ENCODE peak calls at places on chromosomes 1 and 21, in four cellular contexts. One of them, this sample, is unnamed.

GRCh38 chr1:51559501-51559900 is 40.4 kb upstream of the EPS15 start:
- DNase-seq in Peyer's patch: no peak
- DNase-seq in memory B cell: no peak
- DNase-seq in effector CD8-positive, alpha-beta T cell: no peak
- DNase-seq in this sample: no peak

GRCh38 chr1:10701145-10701544 is 95.3 kb downstream of the CASZ1 start:
- DNase-seq in Peyer's patch: no peak
- DNase-seq in memory B cell: no peak
- DNase-seq in effector CD8-positive, alpha-beta T cell: no peak
- DNase-seq in this sample: no peak

GRCh38 chr1:154819628-154820590 is 50.2 kb downstream of the KCNN3 start:
- DNase-seq in Peyer's patch: no peak
- DNase-seq in memory B cell: no peak
- DNase-seq in effector CD8-positive, alpha-beta T cell: no peak
- DNase-seq in this sample: no peak

GRCh38 chr1:93738075-93738622 is 56.5 kb upstream of the BCAR3 start:
- DNase-seq in Peyer's patch: no peak
- DNase-seq in memory B cell: no peak
- DNase-seq in effector CD8-positive, alpha-beta T cell: no peak
- DNase-seq in this sample: no peak

GRCh38 chr1:18721066-18721465 is 90.4 kb downstream of the PAX7 start:
- DNase-seq in Peyer's patch: no peak
- DNase-seq in memory B cell: no peak
- DNase-seq in effector CD8-positive, alpha-beta T cell: no peak
- DNase-seq in this sample: no peak

GRCh38 chr1:212557739-212558664 is 50.6 kb upstream of the ATF3 start:
- DNase-seq in Peyer's patch: peak; percentile 77
- DNase-seq in memory B cell: no peak
- DNase-seq in effector CD8-positive, alpha-beta T cell: no peak
- DNase-seq in this sample: peak; percentile 55

GRCh38 chr1:21317690-21318043 is 27.4 kb upstream of the ECE1 start:
- DNase-seq in Peyer's patch: no peak
- DNase-seq in memory B cell: no peak
- DNase-seq in effector CD8-positive, alpha-beta T cell: no peak
- DNase-seq in this sample: no peak

GRCh38 chr1:154219511-154219910 is 1.2 kb upstream of the UBAP2L start:
- DNase-seq in Peyer's patch: no peak
- DNase-seq in memory B cell: no peak
- DNase-seq in effector CD8-positive, alpha-beta T cell: no peak
- DNase-seq in this sample: no peak

GRCh38 chr1:201826830-201827229 is 2.1 kb upstream of the IPO9 start:
- DNase-seq in Peyer's patch: no peak
- DNase-seq in memory B cell: no peak
- DNase-seq in effector CD8-positive, alpha-beta T cell: no peak
- DNase-seq in this sample: no peak

GRCh38 chr1:245701631-245702030 is 546.8 kb downstream of the KIF26B start:
- DNase-seq in Peyer's patch: no peak
- DNase-seq in memory B cell: no peak
- DNase-seq in effector CD8-positive, alpha-beta T cell: no peak
- DNase-seq in this sample: no peak

GRCh38 chr1:62057631-62058290 is 136.9 kb upstream of the L1TD1 start:
- DNase-seq in Peyer's patch: no peak
- DNase-seq in memory B cell: no peak
- DNase-seq in effector CD8-positive, alpha-beta T cell: no peak
- DNase-seq in this sample: no peak

GRCh38 chr1:6958407-6958806 is 173.2 kb downstream of the CAMTA1 start:
- DNase-seq in Peyer's patch: no peak
- DNase-seq in memory B cell: no peak
- DNase-seq in effector CD8-positive, alpha-beta T cell: no peak
- DNase-seq in this sample: no peak

GRCh38 chr1:199124351-199124750 is 485.5 kb downstream of the PTPRC start:
- DNase-seq in Peyer's patch: no peak
- DNase-seq in memory B cell: no peak
- DNase-seq in effector CD8-positive, alpha-beta T cell: no peak
- DNase-seq in this sample: no peak

GRCh38 chr1:31036749-31037500 is 28.6 kb downstream of the PUM1 start:
- DNase-seq in Peyer's patch: no peak
- DNase-seq in memory B cell: no peak
- DNase-seq in effector CD8-positive, alpha-beta T cell: no peak
- DNase-seq in this sample: no peak

GRCh38 chr1:154944422-154945159 is 8.1 kb upstream of the PMVK start:
- DNase-seq in Peyer's patch: peak; percentile 79
- DNase-seq in memory B cell: no peak
- DNase-seq in effector CD8-positive, alpha-beta T cell: no peak
- DNase-seq in this sample: no peak

GRCh38 chr1:112465122-112465521 is 43.6 kb upstream of the WNT2B start:
- DNase-seq in Peyer's patch: no peak
- DNase-seq in memory B cell: no peak
- DNase-seq in effector CD8-positive, alpha-beta T cell: no peak
- DNase-seq in this sample: peak; percentile 12

GRCh38 chr1:230332429-230333088 is 93.6 kb downstream of the PGBD5 start:
- DNase-seq in Peyer's patch: no peak
- DNase-seq in memory B cell: no peak
- DNase-seq in effector CD8-positive, alpha-beta T cell: no peak
- DNase-seq in this sample: no peak

GRCh38 chr21:30924171-30924680 is 42.8 kb upstream of the KRTAP11-1 start:
- DNase-seq in Peyer's patch: no peak
- DNase-seq in memory B cell: no peak
- DNase-seq in effector CD8-positive, alpha-beta T cell: no peak
- DNase-seq in this sample: no peak

GRCh38 chr21:46128983-46129571 is 26.3 kb downstream of the FTCD start:
- DNase-seq in Peyer's patch: no peak
- DNase-seq in memory B cell: no peak
- DNase-seq in effector CD8-positive, alpha-beta T cell: no peak
- DNase-seq in this sample: no peak

GRCh38 chr1:56508523-56508983 is 70.8 kb downstream of the PLPP3 start:
- DNase-seq in Peyer's patch: peak; percentile 92
- DNase-seq in memory B cell: no peak
- DNase-seq in effector CD8-positive, alpha-beta T cell: no peak
- DNase-seq in this sample: no peak

GRCh38 chr1:226870323-226871046 is at the start of gene PSEN2:
- DNase-seq in Peyer's patch: peak; percentile 88
- DNase-seq in memory B cell: peak; percentile 66
- DNase-seq in effector CD8-positive, alpha-beta T cell: peak; percentile 26
- DNase-seq in this sample: peak; percentile 70

GRCh38 chr1:27527857-27528700 is 38.1 kb upstream of the WASF2 start:
- DNase-seq in Peyer's patch: peak; percentile 83
- DNase-seq in memory B cell: peak; percentile 80
- DNase-seq in effector CD8-positive, alpha-beta T cell: peak; percentile 34
- DNase-seq in this sample: peak; percentile 71

GRCh38 chr1:63368131-63368530 is 704 bp downstream of the ALG6 start:
- DNase-seq in Peyer's patch: no peak
- DNase-seq in memory B cell: no peak
- DNase-seq in effector CD8-positive, alpha-beta T cell: no peak
- DNase-seq in this sample: no peak

GRCh38 chr1:100538935-100539835 is 1.2 kb downstream of the GPR88 start:
- DNase-seq in Peyer's patch: no peak
- DNase-seq in memory B cell: peak; percentile 22
- DNase-seq in effector CD8-positive, alpha-beta T cell: no peak
- DNase-seq in this sample: peak; percentile 48

GRCh38 chr1:196660912-196661311 is 9.1 kb downstream of the CFH start:
- DNase-seq in Peyer's patch: no peak
- DNase-seq in memory B cell: no peak
- DNase-seq in effector CD8-positive, alpha-beta T cell: no peak
- DNase-seq in this sample: peak; percentile 17

GRCh38 chr1:226956942-226957713 is 17.0 kb downstream of the COQ8A start:
- DNase-seq in Peyer's patch: peak; percentile 17
- DNase-seq in memory B cell: no peak
- DNase-seq in effector CD8-positive, alpha-beta T cell: no peak
- DNase-seq in this sample: no peak

GRCh38 chr1:40476924-40477679 is at the start of gene ZFP69:
- DNase-seq in Peyer's patch: peak; percentile 85
- DNase-seq in memory B cell: peak; percentile 59
- DNase-seq in effector CD8-positive, alpha-beta T cell: peak; percentile 56
- DNase-seq in this sample: peak; percentile 77

GRCh38 chr1:119008483-119009299 is 20.5 kb upstream of the TBX15 start:
- DNase-seq in Peyer's patch: peak; percentile 69
- DNase-seq in memory B cell: no peak
- DNase-seq in effector CD8-positive, alpha-beta T cell: no peak
- DNase-seq in this sample: no peak

GRCh38 chr1:152047607-152047953 is 10.8 kb upstream of the S100A11 start:
- DNase-seq in Peyer's patch: peak; percentile 56
- DNase-seq in memory B cell: no peak
- DNase-seq in effector CD8-positive, alpha-beta T cell: no peak
- DNase-seq in this sample: no peak

GRCh38 chr1:59061876-59062275 is 235.0 kb upstream of the FGGY start:
- DNase-seq in Peyer's patch: peak; percentile 68
- DNase-seq in memory B cell: no peak
- DNase-seq in effector CD8-positive, alpha-beta T cell: no peak
- DNase-seq in this sample: peak; percentile 29

GRCh38 chr1:34885405-34886247 is 26.1 kb upstream of the SMIM12 start:
- DNase-seq in Peyer's patch: peak; percentile 80
- DNase-seq in memory B cell: peak; percentile 25
- DNase-seq in effector CD8-positive, alpha-beta T cell: no peak
- DNase-seq in this sample: no peak

GRCh38 chr1:163528710-163529348 is 207.1 kb downstream of the NUF2 start:
- DNase-seq in Peyer's patch: no peak
- DNase-seq in memory B cell: no peak
- DNase-seq in effector CD8-positive, alpha-beta T cell: no peak
- DNase-seq in this sample: no peak

GRCh38 chr21:35796834-35797233 is 263.5 kb downstream of the SETD4 start:
- DNase-seq in Peyer's patch: no peak
- DNase-seq in memory B cell: no peak
- DNase-seq in effector CD8-positive, alpha-beta T cell: no peak
- DNase-seq in this sample: no peak

GRCh38 chr1:11126544-11126943 is 26.9 kb upstream of the EXOSC10 start:
- DNase-seq in Peyer's patch: no peak
- DNase-seq in memory B cell: no peak
- DNase-seq in effector CD8-positive, alpha-beta T cell: no peak
- DNase-seq in this sample: no peak

GRCh38 chr1:191022856-191023255 is 545.2 kb upstream of the BRINP3 start:
- DNase-seq in Peyer's patch: no peak
- DNase-seq in memory B cell: no peak
- DNase-seq in effector CD8-positive, alpha-beta T cell: no peak
- DNase-seq in this sample: no peak

GRCh38 chr1:201724760-201725105 is 104.2 kb upstream of the IPO9 start:
- DNase-seq in Peyer's patch: no peak
- DNase-seq in memory B cell: no peak
- DNase-seq in effector CD8-positive, alpha-beta T cell: no peak
- DNase-seq in this sample: no peak

GRCh38 chr1:113375878-113376277 is 14.4 kb upstream of the MAGI3 start:
- DNase-seq in Peyer's patch: no peak
- DNase-seq in memory B cell: no peak
- DNase-seq in effector CD8-positive, alpha-beta T cell: no peak
- DNase-seq in this sample: no peak

GRCh38 chr1:209893751-209894150 is 44.3 kb upstream of the SYT14 start:
- DNase-seq in Peyer's patch: no peak
- DNase-seq in memory B cell: no peak
- DNase-seq in effector CD8-positive, alpha-beta T cell: no peak
- DNase-seq in this sample: no peak

GRCh38 chr1:243233908-243234307 is 21.2 kb downstream of the CEP170 start:
- DNase-seq in Peyer's patch: no peak
- DNase-seq in memory B cell: no peak
- DNase-seq in effector CD8-positive, alpha-beta T cell: no peak
- DNase-seq in this sample: no peak